ENCODE peak calls at places on chromosomes 5 and 9, in five cellular contexts. H is epithelial cell of esophagus, B is IMR-90, Y is SK-N-SH, E is GM12865. F is an unnamed sample.

GRCh38 chr5:34703767-34704324 is 47.7 kb downstream of the RAI14 start:
- DNase-seq in H (no peak), B (no peak), Y (no peak), E (no peak), F (no peak)

GRCh38 chr5:128015978-128016377 is 67.6 kb upstream of the SLC12A2 start:
- DNase-seq in H (no peak), B (peak; percentile 25), Y (no peak), E (no peak), F (no peak)

GRCh38 chr5:178155065-178155464 is 1.4 kb upstream of the NHP2 start:
- DNase-seq in H (no peak), B (peak; percentile 16), Y (no peak), E (no peak), F (no peak)

GRCh38 chr5:343461-344401 is 22.2 kb downstream of the AHRR start:
- DNase-seq in H (peak; percentile 47), B (peak; percentile 73), Y (peak; percentile 89), E (peak; percentile 76), F (peak; percentile 70)

GRCh38 chr5:112703866-112704820 is 33.5 kb upstream of the APC start:
- DNase-seq in H (peak; percentile 33), B (peak; percentile 40), Y (no peak), E (no peak), F (peak; percentile 87)

GRCh38 chr5:80238778-80239679 is 16.8 kb downstream of the SERINC5 start:
- DNase-seq in H (no peak), B (peak; percentile 61), Y (peak; percentile 57), E (no peak), F (peak; percentile 65)

GRCh38 chr9:82101475-82101874 is 112.9 kb downstream of the SPATA31D1 start:
- DNase-seq in H (no peak), B (no peak), Y (no peak), E (peak; percentile 2), F (no peak)

GRCh38 chr5:146797683-146798082 is 80.9 kb downstream of the PPP2R2B start:
- DNase-seq in H (no peak), B (no peak), Y (no peak), E (no peak), F (no peak)

GRCh38 chr9:89564257-89564878 is 40.4 kb upstream of the GADD45G start:
- DNase-seq in H (no peak), B (no peak), Y (peak; percentile 48), E (peak; percentile 74), F (peak; percentile 12)

GRCh38 chr9:18638448-18639249 is 164.7 kb downstream of the ADAMTSL1 start:
- DNase-seq in H (no peak), B (peak; percentile 77), Y (no peak), E (no peak), F (no peak)

GRCh38 chr9:105842023-105842644 is 147.8 kb downstream of the TMEM38B start:
- DNase-seq in H (peak; percentile 47), B (peak; percentile 47), Y (peak; percentile 48), E (peak; percentile 48), F (peak; percentile 59)

GRCh38 chr5:1444361-1445189 is 665 bp downstream of the SLC6A3 start:
- DNase-seq in H (no peak), B (no peak), Y (no peak), E (no peak), F (no peak)

GRCh38 chr9:131476777-131477345 is 25.9 kb upstream of the POMT1 start:
- DNase-seq in H (no peak), B (no peak), Y (no peak), E (no peak), F (no peak)

GRCh38 chr5:160064441-160064840 is 54.8 kb downstream of the PWWP2A start:
- DNase-seq in H (peak; percentile 16), B (no peak), Y (peak; percentile 30), E (no peak), F (no peak)

GRCh38 chr5:8135742-8136141 is 266.8 kb downstream of the MTRR start:
- DNase-seq in H (no peak), B (no peak), Y (no peak), E (no peak), F (no peak)

GRCh38 chr5:143051244-143052058 is 281.3 kb downstream of the ARHGAP26 start:
- DNase-seq in H (peak; percentile 80), B (peak; percentile 90), Y (no peak), E (peak; percentile 62), F (peak; percentile 91)

GRCh38 chr5:112316731-112317130 is 102.3 kb downstream of the EPB41L4A start:
- DNase-seq in H (no peak), B (no peak), Y (no peak), E (no peak), F (no peak)

GRCh38 chr5:115309751-115310370 is 13.4 kb upstream of the CCDC112 start:
- DNase-seq in H (peak; percentile 72), B (peak; percentile 58), Y (no peak), E (peak; percentile 52), F (peak; percentile 73)

GRCh38 chr5:179239256-179240135 is 105.8 kb downstream of the ADAMTS2 start:
- DNase-seq in H (no peak), B (no peak), Y (no peak), E (no peak), F (no peak)

GRCh38 chr9:36858805-36859375 is 175.2 kb downstream of the PAX5 start:
- DNase-seq in H (peak; percentile 87), B (no peak), Y (no peak), E (no peak), F (no peak)

GRCh38 chr9:7500521-7500920 is 299.1 kb downstream of the DMAC1 start:
- DNase-seq in H (peak; percentile 5), B (no peak), Y (no peak), E (no peak), F (no peak)

GRCh38 chr9:22976454-22976853 is 529.8 kb downstream of the DMRTA1 start:
- DNase-seq in H (peak; percentile 5), B (peak; percentile 55), Y (no peak), E (no peak), F (peak; percentile 0)

GRCh38 chr5:147113967-147114366 is 120.9 kb upstream of the STK32A start:
- DNase-seq in H (no peak), B (no peak), Y (no peak), E (no peak), F (no peak)

GRCh38 chr5:138663009-138663408 is 87.8 kb upstream of the HSPA9 start:
- DNase-seq in H (peak; percentile 30), B (no peak), Y (peak; percentile 46), E (peak; percentile 19), F (no peak)

DNA sequence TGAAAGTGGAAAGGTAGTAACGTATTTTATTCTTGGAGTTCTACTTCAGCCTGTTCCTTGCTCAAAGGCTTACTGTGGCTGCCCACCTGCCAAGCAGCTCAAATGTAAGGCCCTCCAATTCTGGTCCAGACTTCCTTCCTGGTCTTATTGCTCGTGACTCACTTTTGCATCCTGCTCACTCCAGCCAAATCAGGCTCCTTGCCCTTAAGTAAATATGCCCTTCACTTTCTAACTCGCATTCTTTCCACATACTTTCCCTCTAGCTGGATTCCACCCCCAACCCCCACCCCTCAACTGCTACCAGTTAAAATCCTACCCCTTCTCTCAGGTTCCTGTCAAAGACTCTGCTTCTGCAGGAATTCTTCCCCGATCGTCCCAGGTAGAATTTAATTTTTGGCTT is 96.6 kb downstream of the GALNT10 start:
- DNase-seq in H (peak; percentile 66), B (peak; percentile 87), Y (no peak), E (no peak), F (peak; percentile 86)
- H3K4me3 ChIP-seq in H (no peak overlapping the region), B (no peak overlapping the region), Y (peak overlapping the region; percentile 54), E (no peak overlapping the region), F (no peak overlapping the region)

DNA sequence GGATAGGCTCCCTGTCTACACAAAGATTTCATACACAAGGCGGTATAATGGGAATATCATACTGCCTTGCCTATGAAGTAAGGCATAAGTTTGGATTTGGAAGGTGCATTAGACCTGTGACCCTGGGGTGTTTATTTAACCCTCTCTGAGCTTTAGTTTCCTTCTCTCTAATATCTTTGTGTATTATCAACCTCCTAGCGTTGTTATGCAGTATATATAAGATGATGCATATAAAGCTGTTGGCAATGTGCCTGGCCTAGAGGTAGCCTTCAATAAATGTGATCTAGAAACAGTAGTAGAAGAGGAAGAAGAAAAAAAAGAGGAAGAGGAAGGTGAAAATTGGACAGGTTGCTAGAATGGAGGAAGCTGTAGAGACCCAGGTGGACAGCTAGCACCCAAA is 311.6 kb upstream of the CLINT1 start:
- DNase-seq in H (no peak), B (no peak), Y (no peak), E (no peak), F (no peak)
- TF ChIP-seq CTCF in H (no peak), B (no peak), Y (no peak), E (no peak), F (no peak)

GRCh38 chr5:59599729-59600128 is 293.8 kb downstream of the PDE4D start:
- DNase-seq in H (no peak), B (no peak), Y (no peak), E (no peak), F (no peak)

GRCh38 chr5:59596586-59597348 is 296.8 kb downstream of the PDE4D start:
- DNase-seq in H (peak; percentile 77), B (peak; percentile 44), Y (no peak), E (no peak), F (peak; percentile 69)

GRCh38 chr5:59597690-59598546 is 295.6 kb downstream of the PDE4D start:
- DNase-seq in H (no peak), B (no peak), Y (no peak), E (no peak), F (no peak)

GRCh38 chr5:59600153-59600552 is 293.4 kb downstream of the PDE4D start:
- DNase-seq in H (no peak), B (no peak), Y (no peak), E (no peak), F (no peak)

GRCh38 chr5:59598547-59598874 is 295.0 kb downstream of the PDE4D start:
- DNase-seq in H (no peak), B (no peak), Y (no peak), E (peak; percentile 32), F (peak; percentile 18)
- H3K4me3 ChIP-seq in H (no peak overlapping the region), B (no peak overlapping the region), Y (peak overlapping the region; percentile 23), E (peak overlapping the region; percentile 32), F (peak overlapping the region; percentile 43)

GRCh38 chr5:168882283-168882682 is 303.1 kb upstream of the PANK3 start:
- DNase-seq in H (no peak), B (no peak), Y (no peak), E (no peak), F (no peak)

GRCh38 chr5:168884040-168884439 is 304.9 kb upstream of the PANK3 start:
- DNase-seq in H (no peak), B (no peak), Y (no peak), E (no peak), F (no peak)

GRCh38 chr5:168883253-168883880 is 304.2 kb upstream of the PANK3 start:
- DNase-seq in H (no peak), B (no peak), Y (peak; percentile 51), E (no peak), F (no peak)

GRCh38 chr5:168879929-168880328 is 300.8 kb upstream of the PANK3 start:
- DNase-seq in H (no peak), B (no peak), Y (no peak), E (peak; percentile 79), F (peak; percentile 65)

DNA sequence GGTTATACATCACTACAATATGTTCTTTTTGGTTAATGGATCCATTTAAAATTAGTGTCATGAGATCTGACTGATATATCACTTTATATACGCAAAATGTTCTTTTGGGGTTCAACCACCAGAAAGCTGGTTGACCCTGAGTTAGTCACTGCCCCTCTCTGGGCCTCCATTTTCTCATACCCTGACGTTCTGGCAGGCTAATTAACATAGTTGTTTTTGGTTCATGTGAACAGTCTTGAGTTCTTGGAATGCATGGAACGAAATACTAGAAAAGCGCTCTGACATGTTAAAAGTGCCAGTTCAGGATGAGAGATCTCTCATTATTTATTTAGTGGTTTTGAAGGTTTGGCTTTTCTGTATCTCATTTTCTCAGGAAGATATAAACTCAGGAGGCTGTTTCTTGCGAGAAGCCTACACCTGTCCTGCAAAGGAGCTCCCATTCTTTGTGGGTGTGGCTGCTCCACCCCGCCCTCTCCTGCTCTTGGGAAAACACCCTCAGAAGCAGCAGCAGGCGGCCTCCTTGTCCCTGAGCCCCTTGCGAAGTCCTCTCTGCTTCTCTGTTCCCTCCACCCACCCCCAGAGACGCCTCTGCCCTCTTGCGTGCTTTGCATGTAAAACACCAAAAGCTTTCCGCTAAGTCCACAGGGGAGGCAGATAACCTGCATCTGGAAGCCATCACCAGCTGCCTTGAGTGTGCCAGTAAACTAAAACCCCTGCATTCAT is 302.4 kb upstream of the PANK3 start:
- DNase-seq in H (peak; percentile 1), B (no peak), Y (peak; percentile 62), E (peak; percentile 36), F (no peak)
- TF ChIP-seq CTCF in H (no peak), B (no peak), Y (no peak), E (no peak), F (no peak)

F was measured in fibroblast of pulmonary artery.